ENCODE peak calls at places on chromosome 21, in eight cellular contexts. P, E, W, A, L, Z, X and M are unnamed samples.

GRCh38 chr21:28548291-28548690 is 444.4 kb downstream of the LTN1 start:
- DNase-seq in L (no peak), E (no peak), P (no peak), W (no peak), A (no peak), X (no peak), Z (no peak), M (no peak)

GRCh38 chr21:28669331-28669730 is 323.3 kb downstream of the LTN1 start:
- DNase-seq in P (no peak), E (no peak), Z (no peak), A (no peak), L (no peak), X (no peak), W (no peak), M (peak)

GRCh38 chr21:33976980-33977720 is 61.5 kb upstream of the ATP5PO start:
- DNase-seq in L (no peak), W (no peak), P (no peak), A (no peak), Z (no peak), E (no peak), X (no peak), M (no peak)

GRCh38 chr21:22763442-22763841 is 1765.2 kb downstream of the NCAM2 start:
- DNase-seq in P (no peak), W (no peak), E (no peak), Z (no peak), X (no peak), A (no peak), L (no peak), M (no peak)

GRCh38 chr21:38679531-38679930 is 126.2 kb upstream of the ETS2 start:
- DNase-seq in X (no peak), L (peak), P (no peak), Z (no peak), E (no peak), W (no peak), A (peak), M (peak)

GRCh38 chr21:35643176-35643575 is 417.1 kb downstream of the SETD4 start:
- DNase-seq in E (no peak), P (no peak), L (peak), A (no peak), Z (no peak), X (no peak), W (no peak), M (no peak)

GRCh38 chr21:34364921-34365320 is 1.1 kb downstream of the KCNE2 start:
- DNase-seq in X (no peak), L (no peak), E (no peak), A (no peak), Z (no peak), W (no peak), P (no peak), M (no peak)

GRCh38 chr21:43880111-43880985 is 15.3 kb downstream of the AGPAT3 start:
- DNase-seq in E (no peak), P (no peak), Z (peak), A (no peak), L (no peak), X (no peak), W (no peak), M (peak)

GRCh38 chr21:26754853-26755252 is 90.4 kb downstream of the ADAMTS1 start:
- DNase-seq in E (no peak), A (no peak), Z (no peak), P (no peak), L (no peak), W (no peak), X (no peak), M (no peak)

GRCh38 chr21:38089763-38090046 is 167.1 kb upstream of the KCNJ15 start:
- DNase-seq in E (no peak), P (no peak), L (no peak), X (no peak), Z (no peak), W (no peak), A (peak), M (no peak)

GRCh38 chr21:36232641-36233040 is 76.0 kb downstream of the DOP1B start:
- DNase-seq in E (no peak), L (no peak), A (no peak), W (no peak), Z (no peak), X (no peak), P (no peak), M (no peak)

GRCh38 chr21:42434884-42435283 is 31.2 kb downstream of the UBASH3A start:
- DNase-seq in W (no peak), E (no peak), L (no peak), Z (no peak), X (no peak), A (no peak), P (no peak), M (no peak)

GRCh38 chr21:42432695-42433094 is 29.0 kb downstream of the UBASH3A start:
- DNase-seq in A (no peak), Z (no peak), P (no peak), E (no peak), L (no peak), X (no peak), W (no peak), M (no peak)

GRCh38 chr21:42435401-42435800 is 31.7 kb downstream of the UBASH3A start:
- DNase-seq in W (no peak), E (no peak), P (no peak), L (no peak), Z (no peak), X (no peak), A (no peak), M (no peak)

GRCh38 chr21:42435833-42436232 is 32.1 kb downstream of the UBASH3A start:
- DNase-seq in A (no peak), X (no peak), E (no peak), L (no peak), W (no peak), P (no peak), Z (no peak), M (no peak)

DNA sequence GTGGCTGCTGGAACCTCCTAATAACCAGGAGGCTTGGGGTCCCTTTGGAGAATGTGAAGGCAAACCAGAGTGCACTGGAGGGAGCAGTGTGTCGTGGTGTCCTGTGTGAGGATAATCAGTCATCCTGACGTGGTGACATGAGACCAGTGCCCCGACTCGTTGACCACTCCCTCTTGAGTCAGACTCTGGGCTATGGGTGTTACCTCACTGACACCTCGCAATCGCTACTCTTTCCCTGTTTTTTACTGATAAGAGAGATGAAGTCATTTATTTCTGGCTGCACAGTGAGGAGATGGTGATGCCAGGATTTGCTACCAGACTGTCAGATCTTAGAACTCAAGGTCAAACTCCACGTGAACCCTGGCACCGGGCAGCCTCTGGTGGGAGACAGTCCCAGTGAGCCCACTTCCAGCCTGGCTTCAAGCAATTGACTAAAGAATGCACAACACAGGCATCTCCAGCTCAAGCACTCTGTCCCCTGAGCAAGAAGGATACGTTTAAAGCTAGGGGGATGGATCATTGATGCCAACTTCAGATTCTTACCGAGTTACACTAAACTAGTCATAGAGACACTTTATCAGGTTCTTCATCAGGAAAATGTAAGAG is 30.3 kb downstream of the UBASH3A start:
- DNase-seq in X (no peak), Z (no peak), L (no peak), A (peak), W (no peak), P (no peak), E (no peak), M (peak)
- TF ChIP-seq MAX in X (no peak), Z (no peak), L (no peak), A (peak), W (no peak), P (no peak), E (no peak), M (no peak)

DNA sequence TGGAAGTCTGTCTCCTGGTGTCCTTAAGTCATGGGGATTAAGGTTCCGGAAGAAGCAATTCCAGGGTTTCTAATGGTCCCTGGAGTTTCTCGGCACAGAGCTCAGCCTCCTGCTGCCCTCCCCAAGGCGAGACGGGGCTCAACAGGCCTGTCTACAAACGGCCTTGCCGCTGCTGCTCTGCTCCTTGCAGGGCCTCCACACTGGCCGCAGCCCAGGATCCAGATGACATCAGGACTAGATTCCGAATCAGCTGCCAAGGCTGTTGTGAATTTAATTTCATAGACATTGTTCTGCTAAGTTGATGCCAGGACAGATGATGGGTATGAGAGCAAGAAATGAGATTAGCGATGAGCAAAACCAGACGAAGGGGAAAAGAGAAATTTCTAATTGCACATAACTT is 103.6 kb upstream of the BACE2 start:
- DNase-seq in X (peak), A (no peak), W (no peak), E (no peak), Z (no peak), P (no peak), L (no peak), M (no peak)
- TF ChIP-seq CTCF in X (no peak), A (no peak), W (no peak), E (no peak), Z (no peak), P (no peak), L (no peak), M (no peak)

GRCh38 chr21:45454081-45454923 is 49.3 kb downstream of the COL18A1 start:
- DNase-seq in Z (no peak), E (no peak), P (no peak), A (no peak), X (no peak), W (no peak), L (no peak), M (no peak)
- TF ChIP-seq MAX in Z (no peak), E (no peak), P (no peak), A (no peak), X (no peak), W (no peak), L (no peak), M (no peak)

DNA sequence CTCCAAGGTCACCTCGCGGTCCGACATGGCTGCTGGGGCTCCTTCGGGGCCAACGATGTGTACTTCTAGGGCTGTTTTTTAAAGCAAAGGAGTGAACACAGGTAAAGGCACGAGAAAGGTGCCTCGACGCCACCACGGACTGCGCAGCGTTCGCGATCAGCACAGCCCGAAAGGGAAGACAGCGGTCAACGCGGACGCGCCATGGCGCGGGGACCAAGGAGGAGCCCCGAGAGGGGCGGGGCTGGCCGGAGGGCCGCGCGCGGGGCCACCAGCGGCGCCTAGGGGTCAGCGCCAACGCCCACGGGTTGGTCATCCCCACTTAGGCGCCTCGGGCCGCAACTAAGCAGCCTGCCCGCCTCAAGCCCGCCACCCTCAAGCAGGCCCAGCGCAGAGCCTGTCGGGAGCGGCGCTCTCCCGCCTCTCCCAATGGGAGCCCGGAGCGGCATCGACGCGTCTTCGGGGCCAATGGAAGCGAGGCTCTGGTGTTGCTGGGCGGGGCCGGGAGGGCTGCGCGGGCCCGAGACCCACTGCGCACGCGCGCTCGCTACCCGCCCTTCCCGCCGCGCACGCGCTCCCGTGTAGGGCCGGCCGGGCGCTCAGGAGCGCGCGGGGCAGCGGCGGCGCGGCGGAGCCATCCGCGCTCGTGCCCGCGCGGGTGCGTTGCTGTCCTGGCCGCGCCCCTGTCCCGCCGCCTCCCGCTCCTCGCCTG is at the start of gene DIP2A:
- DNase-seq in E (peak), W (peak), L (peak), Z (peak), X (peak), P (peak), A (peak), M (peak)
- TF ChIP-seq CTCF in E (no peak), W (no peak), L (no peak), Z (no peak), X (no peak), P (peak), A (peak), M (no peak)

DNA sequence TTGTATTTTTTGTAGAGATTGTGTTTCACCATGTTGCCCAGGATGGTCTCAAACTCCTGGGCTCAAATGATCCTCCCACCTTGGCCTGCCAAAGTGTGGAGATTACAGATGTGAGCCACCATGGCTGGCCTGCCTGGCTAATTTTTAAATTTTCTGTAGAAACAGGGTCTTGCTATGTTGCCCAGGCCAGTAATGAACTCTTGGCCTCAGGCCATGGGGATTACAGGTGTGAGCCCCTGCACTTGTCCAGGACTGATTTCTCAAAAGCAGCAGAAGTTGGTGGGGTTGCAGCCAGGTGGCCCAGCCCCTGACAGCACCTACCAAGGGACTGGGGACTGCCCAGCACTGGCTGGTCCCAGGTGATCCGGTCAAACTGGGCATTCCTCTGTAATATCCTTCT is 44.1 kb upstream of the CXADR start:
- DNase-seq in L (no peak), Z (no peak), P (no peak), E (no peak), A (no peak), W (no peak), X (no peak), M (no peak)
- TF ChIP-seq MAX in L (no peak), Z (no peak), P (no peak), E (no peak), A (no peak), W (no peak), X (no peak), M (no peak)

GRCh38 chr21:25283720-25284119 is 323.6 kb downstream of the MRPL39 start:
- DNase-seq in Z (no peak), W (no peak), L (peak), E (no peak), A (no peak), P (no peak), X (no peak), M (peak)
- TF ChIP-seq CTCF in Z (no peak), W (no peak), L (no peak), E (peak), A (peak), P (no peak), X (peak), M (peak)